ENCODE peak calls at places on chromosomes 3 and 15, in seven cellular contexts. E, K, A, D, H, T and U are unnamed samples.
A peak's percentile ranks its signal among the peaks of the same experiment; 100 is the strongest.

GRCh38 chr3:40086890-40087884 is 222.3 kb upstream of the EIF1B start:
- DNase-seq in E (no peak), K (no peak), A (no peak), D (peak; percentile 29), H (no peak), T (no peak), U (peak; percentile 38)

GRCh38 chr3:58384381-58385090 is 49.1 kb downstream of the PDHB start:
- DNase-seq in E (no peak), K (no peak), A (no peak), D (no peak), H (no peak), T (no peak), U (no peak)

GRCh38 chr3:43246956-43247355 is 39.4 kb upstream of the SNRK start:
- DNase-seq in E (no peak), K (no peak), A (no peak), D (peak; percentile 10), H (no peak), T (no peak), U (no peak)

GRCh38 chr15:38216763-38217162 is 35.9 kb upstream of the SPRED1 start:
- DNase-seq in E (peak; percentile 40), K (no peak), A (no peak), D (no peak), H (no peak), T (no peak), U (peak; percentile 80)

GRCh38 chr15:63915209-63915887 is 81.6 kb upstream of the HERC1 start:
- DNase-seq in E (no peak), K (no peak), A (no peak), D (no peak), H (no peak), T (no peak), U (peak; percentile 26)

GRCh38 chr15:79962178-79962577 is 8.8 kb downstream of the BCL2A1 start:
- DNase-seq in E (no peak), K (no peak), A (no peak), D (no peak), H (no peak), T (no peak), U (no peak)

GRCh38 chr3:184491867-184492615 is 69.5 kb upstream of the EPHB3 start:
- DNase-seq in E (no peak), K (peak; percentile 55), A (no peak), D (peak; percentile 25), H (peak; percentile 51), T (peak; percentile 72), U (no peak)

GRCh38 chr3:127443581-127444375 is 146.8 kb downstream of the TPRA1 start:
- DNase-seq in E (no peak), K (no peak), A (no peak), D (no peak), H (no peak), T (no peak), U (no peak)

GRCh38 chr15:74192751-74193150 is 9.8 kb downstream of the STRA6 start:
- DNase-seq in E (no peak), K (no peak), A (no peak), D (no peak), H (peak; percentile 40), T (peak; percentile 13), U (no peak)

GRCh38 chr3:168002786-168003368 is 92.8 kb downstream of the GOLIM4 start:
- DNase-seq in E (peak; percentile 73), K (no peak), A (peak; percentile 68), D (peak; percentile 42), H (no peak), T (peak; percentile 58), U (peak; percentile 90)

GRCh38 chr3:197364410-197365071 is 66.1 kb upstream of the DLG1 start:
- DNase-seq in E (no peak), K (no peak), A (no peak), D (no peak), H (no peak), T (no peak), U (peak; percentile 70)

GRCh38 chr15:28185148-28185895 is 86.2 kb upstream of the OCA2 start:
- DNase-seq in E (no peak), K (no peak), A (no peak), D (no peak), H (no peak), T (peak; percentile 65), U (no peak)

DNA sequence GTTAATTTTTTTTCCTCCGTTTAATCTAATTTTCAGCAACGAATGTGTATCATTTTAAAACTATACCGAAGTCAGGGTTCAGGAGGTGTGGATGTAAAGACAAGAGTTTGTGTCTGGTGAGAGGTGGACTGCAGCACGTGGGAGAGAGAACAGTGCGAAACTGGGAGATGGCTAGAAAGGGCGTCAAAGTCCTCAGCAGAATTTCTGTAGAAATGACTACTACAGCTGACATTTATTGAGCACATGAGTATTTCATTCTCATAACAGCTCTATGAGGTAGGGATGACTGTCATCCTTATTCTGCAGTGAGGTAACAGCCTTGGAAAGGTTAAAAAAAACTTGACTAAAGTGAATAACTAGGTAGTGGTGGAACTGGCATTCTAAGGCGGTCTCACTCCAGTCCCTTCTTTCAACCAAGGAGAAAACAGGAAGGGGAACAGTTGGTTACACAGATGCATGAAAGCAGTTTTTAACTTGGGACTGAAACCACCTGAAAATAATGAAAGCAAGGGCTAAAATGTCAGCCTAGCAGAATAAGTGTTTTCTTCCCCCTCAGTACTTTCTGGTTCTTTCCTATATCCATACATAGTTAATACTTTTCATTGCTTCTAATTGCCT is 611 bp upstream of the AVEN start:
- DNase-seq in E (peak; percentile 36), K (no peak), A (peak; percentile 35), D (no peak), H (no peak), T (no peak), U (peak; percentile 45)
- H3K4me3 ChIP-seq in E (peak overlapping the region; percentile 53), K (peak overlapping the region; percentile 89), A (peak overlapping the region; percentile 61), D (peak overlapping the region; percentile 83), H (peak overlapping the region; percentile 86), T (peak overlapping the region; percentile 91), U (peak overlapping the region; percentile 97)

GRCh38 chr3:41116851-41117250 is 82.5 kb upstream of the CTNNB1 start:
- DNase-seq in E (no peak), K (no peak), A (no peak), D (no peak), H (no peak), T (no peak), U (no peak)

GRCh38 chr3:41120461-41120860 is 78.8 kb upstream of the CTNNB1 start:
- DNase-seq in E (no peak), K (no peak), A (no peak), D (no peak), H (peak; percentile 33), T (no peak), U (no peak)

GRCh38 chr3:41115069-41115468 is 84.2 kb upstream of the CTNNB1 start:
- DNase-seq in E (no peak), K (no peak), A (no peak), D (no peak), H (no peak), T (no peak), U (no peak)

GRCh38 chr3:41118461-41119385 is 80.6 kb upstream of the CTNNB1 start:
- DNase-seq in E (no peak), K (no peak), A (no peak), D (peak; percentile 59), H (no peak), T (no peak), U (no peak)

DNA sequence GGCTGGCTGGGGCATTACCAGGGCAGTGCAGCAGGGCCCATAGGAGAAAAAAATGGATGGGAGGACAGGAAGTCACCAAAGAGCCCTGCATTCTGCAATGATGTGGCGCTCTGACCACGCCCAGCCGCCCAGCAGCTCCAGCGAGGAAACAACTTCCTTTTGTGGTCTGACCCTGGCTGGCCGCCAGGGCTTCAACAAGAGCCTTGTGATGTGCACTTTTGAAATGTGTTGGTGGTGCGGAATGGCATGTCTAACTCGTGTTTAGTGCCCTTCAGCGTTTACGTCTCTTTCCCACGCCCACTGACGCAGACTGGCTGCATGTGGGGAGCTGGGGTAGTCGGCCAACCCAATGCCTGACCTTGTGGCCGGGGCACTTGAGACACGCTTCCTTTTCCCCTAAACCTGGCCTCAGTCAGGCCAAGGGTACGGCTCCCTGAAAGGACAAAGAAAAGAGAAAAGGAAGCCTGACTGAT is 81.9 kb upstream of the CTNNB1 start:
- DNase-seq in E (peak; percentile 45), K (peak; percentile 18), A (peak; percentile 97), D (peak; percentile 90), H (no peak), T (peak; percentile 97), U (peak; percentile 97)
- H3K4me3 ChIP-seq in E (no peak overlapping the region), K (no peak overlapping the region), A (no peak overlapping the region), D (no peak overlapping the region), H (no peak overlapping the region), T (no peak overlapping the region), U (no peak overlapping the region)

GRCh38 chr3:52237006-52237658 is 1.8 kb downstream of the TWF2 start:
- DNase-seq in E (no peak), K (no peak), A (no peak), D (no peak), H (no peak), T (peak; percentile 55), U (no peak)
- H3K4me3 ChIP-seq in E (peak overlapping the region; percentile 36), K (peak overlapping the region; percentile 15), A (peak overlapping the region; percentile 36), D (no peak overlapping the region), H (no peak overlapping the region), T (no peak overlapping the region), U (no peak overlapping the region)

DNA sequence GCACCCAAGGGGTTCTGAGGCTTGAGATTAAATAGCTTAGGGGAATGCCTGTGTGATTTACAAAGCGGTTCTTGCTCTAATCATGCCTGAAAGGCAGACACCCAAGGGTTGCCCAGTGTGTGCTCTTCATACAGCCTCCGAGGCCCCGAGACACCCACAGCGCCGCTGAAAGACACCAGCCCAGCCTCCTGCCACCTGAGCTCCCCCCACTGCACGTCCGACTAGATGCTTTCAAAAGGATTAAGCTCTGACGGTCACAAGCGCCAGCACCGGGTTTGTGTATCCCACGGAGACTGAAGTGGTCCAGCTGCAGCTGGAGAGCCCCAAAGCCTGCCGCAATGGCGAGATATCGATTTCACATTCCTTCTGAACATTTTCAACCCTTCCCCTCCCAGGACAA is 50.3 kb downstream of the SPATA12 start:
- DNase-seq in E (no peak), K (no peak), A (no peak), D (no peak), H (no peak), T (no peak), U (no peak)
- H3K4me3 ChIP-seq in E (no peak overlapping the region), K (no peak overlapping the region), A (no peak overlapping the region), D (no peak overlapping the region), H (no peak overlapping the region), T (no peak overlapping the region), U (no peak overlapping the region)

GRCh38 chr3:177842302-177842701 is 645.0 kb upstream of the TBL1XR1 start:
- DNase-seq in E (no peak), K (no peak), A (no peak), D (no peak), H (no peak), T (no peak), U (no peak)
- H3K4me3 ChIP-seq in E (no peak overlapping the region), K (no peak overlapping the region), A (no peak overlapping the region), D (no peak overlapping the region), H (no peak overlapping the region), T (no peak overlapping the region), U (no peak overlapping the region)

DNA sequence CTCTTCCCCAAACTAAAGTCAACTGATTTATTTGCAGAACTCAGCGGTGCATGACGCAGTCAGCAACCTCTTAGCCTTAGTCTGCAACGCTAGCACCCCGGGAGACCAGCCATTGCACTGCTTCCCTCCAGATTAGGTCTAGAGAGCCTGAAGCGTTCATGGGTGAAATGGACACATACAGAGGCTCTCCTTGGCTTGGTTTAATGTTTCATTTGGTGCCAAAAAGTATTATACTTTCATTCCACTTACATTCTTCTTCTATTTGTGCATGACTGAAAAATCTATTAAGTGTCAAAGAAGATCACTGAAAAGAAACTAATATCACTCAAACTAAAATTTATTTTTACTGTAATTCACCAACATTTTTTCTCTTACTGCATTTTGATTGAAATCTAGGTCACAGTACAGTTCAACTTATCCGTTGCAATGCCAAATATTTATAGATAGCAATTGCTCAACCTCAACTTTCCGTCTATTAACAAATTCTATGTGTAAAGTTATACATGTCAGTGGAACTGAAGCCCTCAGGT is 116.2 kb downstream of the ROBO1 start:
- DNase-seq in E (no peak), K (no peak), A (peak; percentile 50), D (no peak), H (no peak), T (no peak), U (no peak)
- H3K4me3 ChIP-seq in E (no peak overlapping the region), K (no peak overlapping the region), A (no peak overlapping the region), D (no peak overlapping the region), H (no peak overlapping the region), T (no peak overlapping the region), U (no peak overlapping the region)